ENCODE peak calls at places on chromosomes 6 and 20, in seven cellular contexts. One of them, this sample, is unnamed.

GRCh38 chr20:48066256-48066655 is 281.0 kb upstream of the SULF2 start:
- DNase-seq in cardiac muscle cell: no peak
- DNase-seq in choroid plexus epithelial cell: peak; percentile 97
- DNase-seq in GM12878: no peak
- DNase-seq in cardiac fibroblast: no peak
- DNase-seq in upper lobe of left lung: no peak
- DNase-seq in activated CD8-positive, alpha-beta T cell treated with anti-CD3 and anti-CD28 coated beads for 36 hours: no peak
- DNase-seq in this sample: no peak

GRCh38 chr6:106014930-106015329 is 71.2 kb upstream of the PRDM1 start:
- DNase-seq in cardiac muscle cell: no peak
- DNase-seq in choroid plexus epithelial cell: no peak
- DNase-seq in GM12878: no peak
- DNase-seq in cardiac fibroblast: no peak
- DNase-seq in upper lobe of left lung: no peak
- DNase-seq in activated CD8-positive, alpha-beta T cell treated with anti-CD3 and anti-CD28 coated beads for 36 hours: no peak
- DNase-seq in this sample: no peak

GRCh38 chr6:170178561-170179477 is 112.1 kb downstream of the DLL1 start:
- DNase-seq in cardiac muscle cell: no peak
- DNase-seq in choroid plexus epithelial cell: peak; percentile 3
- DNase-seq in GM12878: no peak
- DNase-seq in cardiac fibroblast: peak; percentile 62
- DNase-seq in upper lobe of left lung: peak; percentile 24
- DNase-seq in activated CD8-positive, alpha-beta T cell treated with anti-CD3 and anti-CD28 coated beads for 36 hours: no peak
- DNase-seq in this sample: no peak

GRCh38 chr20:30486103-30486478 is 771.4 kb upstream of the DEFB115 start:
- DNase-seq in cardiac muscle cell: no peak
- DNase-seq in choroid plexus epithelial cell: no peak
- DNase-seq in GM12878: no peak
- DNase-seq in cardiac fibroblast: no peak
- DNase-seq in upper lobe of left lung: no peak
- DNase-seq in activated CD8-positive, alpha-beta T cell treated with anti-CD3 and anti-CD28 coated beads for 36 hours: no peak
- DNase-seq in this sample: no peak

GRCh38 chr20:56249244-56249955 is 868 bp downstream of the MC3R start:
- DNase-seq in cardiac muscle cell: no peak
- DNase-seq in choroid plexus epithelial cell: no peak
- DNase-seq in GM12878: no peak
- DNase-seq in cardiac fibroblast: peak; percentile 1
- DNase-seq in upper lobe of left lung: no peak
- DNase-seq in activated CD8-positive, alpha-beta T cell treated with anti-CD3 and anti-CD28 coated beads for 36 hours: peak; percentile 48
- DNase-seq in this sample: no peak

GRCh38 chr20:34560141-34560523 is 1.6 kb downstream of the MAP1LC3A start:
- DNase-seq in cardiac muscle cell: no peak
- DNase-seq in choroid plexus epithelial cell: no peak
- DNase-seq in GM12878: no peak
- DNase-seq in cardiac fibroblast: no peak
- DNase-seq in upper lobe of left lung: no peak
- DNase-seq in activated CD8-positive, alpha-beta T cell treated with anti-CD3 and anti-CD28 coated beads for 36 hours: no peak
- DNase-seq in this sample: no peak

GRCh38 chr20:35506872-35507638 is 22.4 kb downstream of the C20orf173 start:
- DNase-seq in cardiac muscle cell: no peak
- DNase-seq in choroid plexus epithelial cell: peak; percentile 26
- DNase-seq in GM12878: no peak
- DNase-seq in cardiac fibroblast: peak; percentile 39
- DNase-seq in upper lobe of left lung: no peak
- DNase-seq in activated CD8-positive, alpha-beta T cell treated with anti-CD3 and anti-CD28 coated beads for 36 hours: peak; percentile 31
- DNase-seq in this sample: no peak

GRCh38 chr6:24547243-24547642 is 52.5 kb downstream of the ALDH5A1 start:
- DNase-seq in cardiac muscle cell: peak; percentile 58
- DNase-seq in choroid plexus epithelial cell: peak; percentile 35
- DNase-seq in GM12878: no peak
- DNase-seq in cardiac fibroblast: no peak
- DNase-seq in upper lobe of left lung: no peak
- DNase-seq in activated CD8-positive, alpha-beta T cell treated with anti-CD3 and anti-CD28 coated beads for 36 hours: peak; percentile 81
- DNase-seq in this sample: no peak

GRCh38 chr6:151391021-151391470 is 313 bp downstream of the ZBTB2 start:
- DNase-seq in cardiac muscle cell: peak; percentile 79
- DNase-seq in choroid plexus epithelial cell: peak; percentile 72
- DNase-seq in GM12878: no peak
- DNase-seq in cardiac fibroblast: peak; percentile 73
- DNase-seq in upper lobe of left lung: peak; percentile 59
- DNase-seq in activated CD8-positive, alpha-beta T cell treated with anti-CD3 and anti-CD28 coated beads for 36 hours: peak; percentile 80
- DNase-seq in this sample: peak; percentile 71

DNA sequence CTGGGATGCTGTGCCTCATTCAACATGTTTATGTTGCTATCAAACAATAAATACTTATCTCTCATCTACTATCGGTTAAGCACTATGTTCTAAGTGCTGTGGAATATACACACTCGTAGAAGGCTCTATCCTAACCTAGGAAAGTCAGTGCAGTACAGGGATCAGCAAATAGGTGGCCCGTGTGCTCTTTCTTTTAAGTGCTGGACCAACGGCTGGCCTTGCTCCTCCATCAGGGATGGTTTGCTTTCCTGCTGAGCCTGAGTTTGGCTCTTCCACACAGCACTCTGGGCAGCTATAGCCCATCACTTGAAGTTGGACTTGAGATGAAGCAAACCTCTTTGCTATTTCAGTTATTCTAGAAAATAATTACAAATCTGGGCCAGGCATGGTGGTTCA is 66.9 kb upstream of the KCNK16 start:
- DNase-seq in cardiac muscle cell: peak; percentile 28
- DNase-seq in choroid plexus epithelial cell: peak; percentile 58
- DNase-seq in GM12878: no peak
- DNase-seq in cardiac fibroblast: peak; percentile 27
- DNase-seq in upper lobe of left lung: no peak
- DNase-seq in activated CD8-positive, alpha-beta T cell treated with anti-CD3 and anti-CD28 coated beads for 36 hours: no peak
- DNase-seq in this sample: no peak
- TF ChIP-seq CTCF in cardiac muscle cell: peak; percentile 47
- TF ChIP-seq CTCF in choroid plexus epithelial cell: peak; percentile 60
- TF ChIP-seq CTCF in GM12878: peak; percentile 15
- TF ChIP-seq CTCF in cardiac fibroblast: peak; percentile 25
- TF ChIP-seq CTCF in upper lobe of left lung: no peak
- TF ChIP-seq CTCF in activated CD8-positive, alpha-beta T cell treated with anti-CD3 and anti-CD28 coated beads for 36 hours: no peak
- TF ChIP-seq CTCF in this sample: peak; percentile 41

DNA sequence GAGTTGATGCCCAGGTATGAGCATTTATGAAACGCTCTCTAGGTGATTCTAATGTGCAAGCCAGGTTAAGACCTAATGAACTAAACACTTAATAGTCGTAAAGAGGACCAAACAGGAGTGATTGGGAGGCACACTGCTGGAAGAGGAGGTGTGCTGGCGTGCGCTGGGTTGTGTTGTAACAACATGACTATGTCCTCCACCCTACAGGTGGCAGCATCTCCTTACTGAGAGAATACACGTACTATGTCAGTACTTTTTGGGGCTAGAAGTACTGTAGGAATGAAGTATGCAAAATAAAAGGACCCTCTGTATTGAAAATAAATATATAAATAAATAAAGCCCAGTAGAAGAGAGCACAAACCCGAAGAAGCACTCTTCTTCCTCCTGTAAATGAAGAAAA is 11.9 kb downstream of the C6orf89 start:
- DNase-seq in cardiac muscle cell: peak; percentile 32
- DNase-seq in choroid plexus epithelial cell: peak; percentile 71
- DNase-seq in GM12878: no peak
- DNase-seq in cardiac fibroblast: no peak
- DNase-seq in upper lobe of left lung: no peak
- DNase-seq in activated CD8-positive, alpha-beta T cell treated with anti-CD3 and anti-CD28 coated beads for 36 hours: peak; percentile 37
- DNase-seq in this sample: no peak
- TF ChIP-seq CTCF in cardiac muscle cell: no peak
- TF ChIP-seq CTCF in choroid plexus epithelial cell: peak; percentile 60
- TF ChIP-seq CTCF in GM12878: peak; percentile 17
- TF ChIP-seq CTCF in cardiac fibroblast: no peak
- TF ChIP-seq CTCF in upper lobe of left lung: no peak
- TF ChIP-seq CTCF in activated CD8-positive, alpha-beta T cell treated with anti-CD3 and anti-CD28 coated beads for 36 hours: peak; percentile 28
- TF ChIP-seq CTCF in this sample: no peak

GRCh38 chr6:28218312-28219248 is 6.5 kb upstream of the ZSCAN9 start:
- DNase-seq in cardiac muscle cell: peak; percentile 72
- DNase-seq in choroid plexus epithelial cell: peak; percentile 65
- DNase-seq in GM12878: no peak
- DNase-seq in cardiac fibroblast: peak; percentile 68
- DNase-seq in upper lobe of left lung: peak; percentile 81
- DNase-seq in activated CD8-positive, alpha-beta T cell treated with anti-CD3 and anti-CD28 coated beads for 36 hours: peak; percentile 50
- DNase-seq in this sample: no peak
- TF ChIP-seq CTCF in cardiac muscle cell: no peak
- TF ChIP-seq CTCF in choroid plexus epithelial cell: no peak
- TF ChIP-seq CTCF in GM12878: no peak
- TF ChIP-seq CTCF in cardiac fibroblast: no peak
- TF ChIP-seq CTCF in upper lobe of left lung: no peak
- TF ChIP-seq CTCF in activated CD8-positive, alpha-beta T cell treated with anti-CD3 and anti-CD28 coated beads for 36 hours: no peak
- TF ChIP-seq CTCF in this sample: no peak

GRCh38 chr6:4957521-4958231 is 46.2 kb downstream of the RPP40 start:
- DNase-seq in cardiac muscle cell: no peak
- DNase-seq in choroid plexus epithelial cell: no peak
- DNase-seq in GM12878: no peak
- DNase-seq in cardiac fibroblast: peak; percentile 49
- DNase-seq in upper lobe of left lung: no peak
- DNase-seq in activated CD8-positive, alpha-beta T cell treated with anti-CD3 and anti-CD28 coated beads for 36 hours: no peak
- DNase-seq in this sample: no peak
- TF ChIP-seq CTCF in cardiac muscle cell: peak; percentile 24
- TF ChIP-seq CTCF in choroid plexus epithelial cell: peak; percentile 44
- TF ChIP-seq CTCF in GM12878: no peak
- TF ChIP-seq CTCF in cardiac fibroblast: peak; percentile 21
- TF ChIP-seq CTCF in upper lobe of left lung: no peak
- TF ChIP-seq CTCF in activated CD8-positive, alpha-beta T cell treated with anti-CD3 and anti-CD28 coated beads for 36 hours: no peak
- TF ChIP-seq CTCF in this sample: peak; percentile 38

GRCh38 chr6:111721677-111722219 is 116.1 kb upstream of the TRAF3IP2 start:
- DNase-seq in cardiac muscle cell: no peak
- DNase-seq in choroid plexus epithelial cell: peak; percentile 73
- DNase-seq in GM12878: no peak
- DNase-seq in cardiac fibroblast: peak; percentile 85
- DNase-seq in upper lobe of left lung: no peak
- DNase-seq in activated CD8-positive, alpha-beta T cell treated with anti-CD3 and anti-CD28 coated beads for 36 hours: peak; percentile 67
- DNase-seq in this sample: no peak
- TF ChIP-seq CTCF in cardiac muscle cell: peak; percentile 77
- TF ChIP-seq CTCF in choroid plexus epithelial cell: peak; percentile 85
- TF ChIP-seq CTCF in GM12878: peak; percentile 68
- TF ChIP-seq CTCF in cardiac fibroblast: peak; percentile 88
- TF ChIP-seq CTCF in upper lobe of left lung: peak; percentile 32
- TF ChIP-seq CTCF in activated CD8-positive, alpha-beta T cell treated with anti-CD3 and anti-CD28 coated beads for 36 hours: peak; percentile 66
- TF ChIP-seq CTCF in this sample: peak; percentile 59

GRCh38 chr20:44537993-44538392 is 16.1 kb upstream of the SERINC3 start:
- DNase-seq in cardiac muscle cell: no peak
- DNase-seq in choroid plexus epithelial cell: peak; percentile 52
- DNase-seq in GM12878: no peak
- DNase-seq in cardiac fibroblast: peak; percentile 19
- DNase-seq in upper lobe of left lung: no peak
- DNase-seq in activated CD8-positive, alpha-beta T cell treated with anti-CD3 and anti-CD28 coated beads for 36 hours: no peak
- DNase-seq in this sample: no peak
- TF ChIP-seq CTCF in cardiac muscle cell: no peak
- TF ChIP-seq CTCF in choroid plexus epithelial cell: peak; percentile 54
- TF ChIP-seq CTCF in GM12878: no peak
- TF ChIP-seq CTCF in cardiac fibroblast: peak; percentile 18
- TF ChIP-seq CTCF in upper lobe of left lung: no peak
- TF ChIP-seq CTCF in activated CD8-positive, alpha-beta T cell treated with anti-CD3 and anti-CD28 coated beads for 36 hours: no peak
- TF ChIP-seq CTCF in this sample: no peak

GRCh38 chr6:138387577-138388368 is 10.1 kb downstream of the SMIM28 start:
- DNase-seq in cardiac muscle cell: no peak
- DNase-seq in choroid plexus epithelial cell: no peak
- DNase-seq in GM12878: no peak
- DNase-seq in cardiac fibroblast: no peak
- DNase-seq in upper lobe of left lung: no peak
- DNase-seq in activated CD8-positive, alpha-beta T cell treated with anti-CD3 and anti-CD28 coated beads for 36 hours: no peak
- DNase-seq in this sample: no peak
- TF ChIP-seq CTCF in cardiac muscle cell: no peak
- TF ChIP-seq CTCF in choroid plexus epithelial cell: no peak
- TF ChIP-seq CTCF in GM12878: no peak
- TF ChIP-seq CTCF in cardiac fibroblast: no peak
- TF ChIP-seq CTCF in upper lobe of left lung: no peak
- TF ChIP-seq CTCF in activated CD8-positive, alpha-beta T cell treated with anti-CD3 and anti-CD28 coated beads for 36 hours: no peak
- TF ChIP-seq CTCF in this sample: no peak

DNA sequence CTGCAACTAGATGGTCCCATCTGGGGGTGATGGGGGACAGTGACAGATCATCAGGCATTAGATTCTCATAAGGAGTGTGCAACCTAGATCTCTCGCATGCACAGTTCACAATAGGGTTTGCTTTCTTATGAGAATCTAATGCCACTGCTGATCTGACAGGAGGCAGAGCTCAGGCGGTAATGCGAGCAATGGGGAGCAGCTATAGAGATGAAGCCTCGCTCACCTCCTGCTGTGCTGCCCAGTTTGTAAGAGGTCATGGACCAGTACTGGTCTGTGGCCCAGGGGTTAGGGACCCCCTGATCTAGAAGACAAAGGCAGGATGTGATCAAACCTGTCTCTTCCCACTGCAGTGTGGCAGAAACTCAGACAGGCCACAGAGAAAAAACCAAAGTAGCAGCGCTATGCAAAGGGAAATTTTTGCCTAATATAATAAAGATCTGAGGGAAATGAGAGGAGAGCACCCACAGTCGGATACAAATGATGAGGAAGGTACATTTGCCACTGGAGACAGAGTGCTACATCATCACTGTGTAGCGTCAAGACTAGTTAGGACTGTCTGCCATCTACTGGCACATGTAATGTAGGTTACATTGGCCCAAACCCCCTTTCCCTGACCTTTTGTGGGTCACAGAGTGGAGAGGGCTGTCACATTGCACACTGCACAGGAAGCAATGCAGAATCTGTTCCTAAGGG is 4.1 kb upstream of the LY86 start:
- DNase-seq in cardiac muscle cell: no peak
- DNase-seq in choroid plexus epithelial cell: no peak
- DNase-seq in GM12878: peak; percentile 77
- DNase-seq in cardiac fibroblast: no peak
- DNase-seq in upper lobe of left lung: no peak
- DNase-seq in activated CD8-positive, alpha-beta T cell treated with anti-CD3 and anti-CD28 coated beads for 36 hours: no peak
- DNase-seq in this sample: no peak
- TF ChIP-seq CTCF in cardiac muscle cell: no peak
- TF ChIP-seq CTCF in choroid plexus epithelial cell: no peak
- TF ChIP-seq CTCF in GM12878: peak; percentile 55
- TF ChIP-seq CTCF in cardiac fibroblast: no peak
- TF ChIP-seq CTCF in upper lobe of left lung: no peak
- TF ChIP-seq CTCF in activated CD8-positive, alpha-beta T cell treated with anti-CD3 and anti-CD28 coated beads for 36 hours: no peak
- TF ChIP-seq CTCF in this sample: no peak